ENCODE peak calls at places on chromosomes 7 and 10, in six cellular contexts. T is HepG2, N is GM12878, R is HCT116, O is K562, Y is upper lobe of left lung. W is an unnamed sample.

GRCh38 chr10:62632071-62632809 is 172.3 kb upstream of the ADO start:
- ATAC-seq in T (no peak), N (peak; percentile 85), R (no peak), O (no peak), Y (peak; percentile 74), W (peak; percentile 50)

GRCh38 chr10:86592413-86592812 is 61.9 kb upstream of the OPN4 start:
- ATAC-seq in T (peak; percentile 98), N (no peak), R (peak; percentile 84), O (peak; percentile 79), Y (peak; percentile 51), W (no peak)

GRCh38 chr10:20089884-20090283 is 273.7 kb downstream of the PLXDC2 start:
- ATAC-seq in T (no peak), N (no peak), R (no peak), O (no peak), Y (no peak), W (no peak)

GRCh38 chr7:28671526-28671925 is 259.2 kb downstream of the CREB5 start:
- ATAC-seq in T (no peak), N (peak; percentile 54), R (no peak), O (no peak), Y (no peak), W (no peak)

GRCh38 chr10:70296406-70296899 is 12.6 kb upstream of the NPFFR1 start:
- ATAC-seq in T (peak; percentile 77), N (no peak), R (peak; percentile 97), O (peak; percentile 92), Y (peak; percentile 91), W (peak; percentile 99)

GRCh38 chr7:5595545-5596045 is 172.0 kb upstream of the TNRC18 start:
- ATAC-seq in T (no peak), N (peak; percentile 6), R (peak; percentile 5), O (peak; percentile 3), Y (no peak), W (no peak)

GRCh38 chr7:102198557-102198956 is 88.1 kb upstream of the SH2B2 start:
- ATAC-seq in T (no peak), N (no peak), R (no peak), O (no peak), Y (no peak), W (no peak)

GRCh38 chr7:158470336-158470735 is 117.3 kb downstream of the PTPRN2 start:
- ATAC-seq in T (no peak), N (no peak), R (no peak), O (peak; percentile 47), Y (no peak), W (no peak)

GRCh38 chr7:129385598-129385997 is 48.6 kb upstream of the STRIP2 start:
- ATAC-seq in T (no peak), N (no peak), R (no peak), O (no peak), Y (no peak), W (no peak)

GRCh38 chr10:126843299-126843934 is 61.8 kb upstream of the DOCK1 start:
- ATAC-seq in T (no peak), N (no peak), R (no peak), O (no peak), Y (no peak), W (no peak)

GRCh38 chr10:114837690-114838089 is 16.1 kb downstream of the FHIP2A start:
- ATAC-seq in T (no peak), N (no peak), R (no peak), O (no peak), Y (no peak), W (no peak)

GRCh38 chr7:100472854-100473499 is 6.0 kb downstream of the TSC22D4 start:
- ATAC-seq in T (no peak), N (peak; percentile 7), R (no peak), O (peak; percentile 46), Y (peak; percentile 1), W (no peak)

GRCh38 chr10:26780793-26781601 is 79.8 kb downstream of the ABI1 start:
- ATAC-seq in T (no peak), N (peak; percentile 88), R (peak; percentile 91), O (no peak), Y (no peak), W (peak; percentile 49)

GRCh38 chr7:12130664-12131063 is 80.4 kb upstream of the TMEM106B start:
- ATAC-seq in T (no peak), N (no peak), R (no peak), O (no peak), Y (no peak), W (no peak)

GRCh38 chr10:95837368-95837776 is 70.4 kb upstream of the CC2D2B start:
- ATAC-seq in T (no peak), N (peak; percentile 51), R (no peak), O (no peak), Y (no peak), W (no peak)

GRCh38 chr7:70657532-70657931 is 474.4 kb upstream of the GALNT17 start:
- ATAC-seq in T (no peak), N (no peak), R (no peak), O (no peak), Y (no peak), W (no peak)

GRCh38 chr7:139109188-139109982 is at the start of gene ZC3HAV1:
- ATAC-seq in T (peak; percentile 93), N (peak; percentile 78), R (peak; percentile 85), O (peak; percentile 91), Y (peak; percentile 97), W (peak; percentile 92)

GRCh38 chr10:124944982-124945381 is 3.1 kb downstream of the ZRANB1 start:
- ATAC-seq in T (no peak), N (no peak), R (no peak), O (no peak), Y (no peak), W (peak; percentile 59)

GRCh38 chr7:77651544-77652162 is 44.6 kb upstream of the RSBN1L start:
- ATAC-seq in T (peak; percentile 33), N (peak; percentile 70), R (peak; percentile 59), O (peak; percentile 71), Y (no peak), W (no peak)

GRCh38 chr7:39948375-39948774 is 1.7 kb upstream of the CDK13 start:
- ATAC-seq in T (no peak), N (no peak), R (no peak), O (no peak), Y (no peak), W (no peak)

GRCh38 chr7:39948932-39949928 is 826 bp upstream of the CDK13 start:
- ATAC-seq in T (peak; percentile 86), N (peak; percentile 80), R (peak; percentile 87), O (peak; percentile 84), Y (peak; percentile 98), W (peak; percentile 94)

GRCh38 chr7:39950473-39951155 is 558 bp downstream of the CDK13 start:
- ATAC-seq in T (peak; percentile 7), N (peak; percentile 1), R (peak; percentile 1), O (peak; percentile 8), Y (no peak), W (peak; percentile 2)

GRCh38 chr7:39951156-39951942 is 1.3 kb downstream of the CDK13 start:
- ATAC-seq in T (peak; percentile 67), N (peak; percentile 40), R (peak; percentile 7), O (peak; percentile 60), Y (peak; percentile 13), W (no peak)

GRCh38 chr7:39949980-39950472 is at the start of gene CDK13:
- ATAC-seq in T (peak; percentile 74), N (peak; percentile 71), R (peak; percentile 71), O (peak; percentile 74), Y (peak; percentile 78), W (peak; percentile 62)
- TF ChIP-seq POLR2A in T (peak; percentile 90), N (peak; percentile 93), R (peak; percentile 59), O (no peak), Y (no peak), W (no peak)

GRCh38 chr10:129388435-129388834 is 78.6 kb upstream of the MGMT start:
- ATAC-seq in T (no peak), N (no peak), R (no peak), O (no peak), Y (no peak), W (no peak)

GRCh38 chr10:129387258-129387525 is 79.8 kb upstream of the MGMT start:
- ATAC-seq in T (no peak), N (no peak), R (no peak), O (no peak), Y (no peak), W (no peak)

GRCh38 chr10:129385600-129385999 is 81.4 kb upstream of the MGMT start:
- ATAC-seq in T (no peak), N (no peak), R (no peak), O (no peak), Y (no peak), W (no peak)

GRCh38 chr10:129389194-129389593 is 77.8 kb upstream of the MGMT start:
- ATAC-seq in T (no peak), N (no peak), R (no peak), O (no peak), Y (no peak), W (no peak)

GRCh38 chr10:129386415-129387257 is 80.4 kb upstream of the MGMT start:
- ATAC-seq in T (no peak), N (no peak), R (no peak), O (no peak), Y (no peak), W (no peak)
- TF ChIP-seq POLR2AphosphoS5 in T (no peak), N (no peak), R (no peak), O (no peak), Y (no peak), W (no peak)

DNA sequence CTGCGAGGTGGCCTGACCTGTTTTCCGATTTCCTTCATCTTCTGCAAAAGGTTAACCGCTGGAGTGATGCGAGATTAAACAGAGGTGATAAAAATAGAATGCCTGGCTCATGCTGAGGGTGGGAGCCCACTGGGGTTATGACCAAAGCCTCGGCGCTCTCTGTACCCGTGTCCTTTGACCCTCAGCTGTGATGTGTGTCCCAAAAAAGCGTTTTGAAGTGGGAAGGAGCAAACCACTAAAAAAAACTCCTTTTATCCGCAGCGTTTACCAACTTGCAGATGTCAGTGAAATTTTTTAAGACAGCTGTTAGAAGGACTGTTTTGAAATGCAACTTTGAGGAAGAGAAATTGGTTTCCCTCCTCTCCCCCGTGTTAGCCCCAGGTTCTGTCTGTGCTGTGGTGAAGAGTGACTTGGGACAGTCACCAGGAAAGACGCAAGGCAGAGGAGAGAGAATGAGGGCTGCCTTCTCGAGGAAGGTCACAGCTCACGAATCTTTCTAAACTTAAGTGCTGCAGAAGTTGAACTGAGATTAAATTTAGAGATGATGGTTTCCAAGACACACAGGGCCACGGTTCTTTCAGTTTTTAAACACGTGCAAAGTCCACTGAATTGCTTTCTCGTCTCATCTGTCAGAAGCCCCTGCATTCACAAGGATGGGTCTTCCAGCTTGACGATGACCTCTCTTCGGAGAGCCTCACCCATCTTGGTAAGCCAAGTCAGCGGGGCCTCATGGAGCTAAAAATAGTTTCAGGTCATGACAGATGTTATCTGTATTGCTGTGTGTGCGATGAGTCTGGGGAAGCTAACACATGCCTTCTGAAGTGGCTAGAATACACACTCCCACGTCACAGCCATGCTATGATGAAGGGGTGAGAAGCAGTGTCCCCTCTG is 27.6 kb downstream of the AMZ1 start:
- ATAC-seq in T (no peak), N (peak; percentile 38), R (no peak), O (peak; percentile 5), Y (no peak), W (no peak)
- H3K4me1 ChIP-seq in T (peaks cover under 1% of the 10 kb centered on the region), N (peaks cover 37% of the 10 kb centered on the region), R (peaks cover 4% of the 10 kb centered on the region), O (peaks cover 36% of the 10 kb centered on the region), Y (peaks cover 28% of the 10 kb centered on the region), W (peaks cover 31% of the 10 kb centered on the region)

DNA sequence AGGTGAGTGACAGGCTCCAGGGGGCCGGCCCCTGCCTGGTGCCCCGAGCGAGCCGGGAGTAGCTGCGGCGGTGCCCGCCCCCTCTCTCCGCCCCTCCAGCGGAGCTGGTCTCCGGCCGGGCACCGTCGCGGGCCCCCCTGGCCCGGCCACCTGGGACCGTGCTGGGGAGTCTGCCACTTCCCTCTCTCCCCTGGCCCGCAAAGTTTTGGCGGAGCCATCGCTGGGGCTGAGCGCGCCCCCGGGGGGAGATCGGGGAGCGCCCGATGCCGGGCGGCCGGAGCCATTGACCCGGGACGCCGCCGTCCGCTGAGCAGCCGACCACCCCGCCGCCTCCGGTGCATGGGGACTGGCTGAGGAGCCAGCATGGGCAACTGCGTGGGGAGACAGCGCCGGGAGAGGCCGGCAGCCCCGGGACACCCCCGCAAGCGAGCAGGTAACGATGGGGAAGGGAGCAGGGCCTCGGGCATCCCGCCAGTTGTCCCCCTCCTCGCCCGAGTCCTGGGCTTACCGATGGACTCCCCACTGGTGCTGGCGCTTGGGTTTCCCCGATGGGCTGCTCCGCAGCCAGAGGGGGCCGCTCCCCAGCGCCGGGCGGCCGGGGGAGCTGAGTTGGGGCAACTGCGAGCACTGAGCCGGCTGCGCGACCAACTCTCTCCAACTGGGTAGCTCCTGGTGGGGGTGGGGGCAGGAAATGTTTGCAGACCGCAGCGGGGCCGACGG is at the start of gene UBTD1:
- ATAC-seq in T (peak; percentile 95), N (peak; percentile 2), R (no peak), O (peak; percentile 4), Y (no peak), W (no peak)
- TF ChIP-seq POLR2A in T (no peak), N (no peak), R (no peak), O (no peak), Y (peak; percentile 55), W (peak; percentile 42)

W was measured in gastroesophageal sphincter.